ENCODE peak calls at places on chromosomes 7 and 10, in four cellular contexts. J is K562, R is HL-60, U is GM12878. K is an unnamed sample.

GRCh38 chr7:3034591-3035150 is 9.0 kb downstream of the CARD11 start:
- DNase-seq in U (no peak), J (no peak), R (no peak), K (no peak)

GRCh38 chr10:72812798-72813430 is 80.6 kb upstream of the OIT3 start:
- DNase-seq in J (no peak), U (no peak), R (no peak), K (no peak)

GRCh38 chr7:129159539-129159938 is 15.0 kb downstream of the TSPAN33 start:
- DNase-seq in R (no peak), U (no peak), J (peak), K (no peak)

GRCh38 chr10:73060738-73061635 is 35.7 kb downstream of the P4HA1 start:
- DNase-seq in U (no peak), R (peak), J (peak), K (no peak)

GRCh38 chr10:117663750-117664149 is 121.2 kb downstream of the EMX2 start:
- DNase-seq in R (no peak), J (no peak), U (peak), K (peak)

GRCh38 chr7:115911466-115911865 is 119.1 kb downstream of the TFEC start:
- DNase-seq in J (no peak), U (no peak), R (no peak), K (no peak)

GRCh38 chr7:138625084-138625848 is 75.9 kb downstream of the SVOPL start:
- DNase-seq in J (no peak), R (peak), U (no peak), K (no peak)

GRCh38 chr10:30430544-30431298 is 3.3 kb upstream of the MAP3K8 start:
- DNase-seq in R (peak), U (no peak), J (no peak), K (no peak)

GRCh38 chr7:40455485-40455884 is 320.7 kb downstream of the SUGCT start:
- DNase-seq in R (peak), J (no peak), U (no peak), K (no peak)

GRCh38 chr10:124299726-124300125 is 119.0 kb downstream of the OAT start:
- DNase-seq in R (no peak), J (no peak), U (no peak), K (no peak)

GRCh38 chr7:157834501-157835143 is 497.8 kb downstream of the DNAJB6 start:
- DNase-seq in J (no peak), U (no peak), R (no peak), K (no peak)

GRCh38 chr7:2169923-2170575 is 62.7 kb downstream of the MAD1L1 start:
- DNase-seq in R (no peak), J (no peak), U (no peak), K (no peak)

GRCh38 chr7:93921607-93922446 is at the start of gene GNG11:
- DNase-seq in R (peak), J (no peak), U (no peak), K (peak)

GRCh38 chr10:75284097-75284485 is 48.3 kb upstream of the COMTD1 start:
- DNase-seq in J (no peak), R (no peak), U (no peak), K (no peak)

GRCh38 chr10:130924138-130924819 is 387.2 kb downstream of the TCERG1L start:
- DNase-seq in J (peak), U (no peak), R (no peak), K (no peak)

GRCh38 chr10:5125315-5126044 is 31.3 kb downstream of the AKR1C3 start:
- DNase-seq in U (no peak), R (no peak), J (no peak), K (no peak)

GRCh38 chr10:97690138-97690537 is 3.1 kb upstream of the AVPI1 start:
- DNase-seq in U (no peak), R (no peak), J (no peak), K (no peak)

GRCh38 chr10:89213191-89213808 is 6.2 kb upstream of the CH25H start:
- DNase-seq in U (no peak), J (peak), R (no peak), K (no peak)

GRCh38 chr7:149865437-149865836 is 8.3 kb upstream of the ATP6V0E2 start:
- DNase-seq in J (no peak), U (no peak), R (peak), K (no peak)

GRCh38 chr7:65981965-65982792 is at the start of gene GUSB:
- DNase-seq in J (peak), U (peak), R (peak), K (peak)

DNA sequence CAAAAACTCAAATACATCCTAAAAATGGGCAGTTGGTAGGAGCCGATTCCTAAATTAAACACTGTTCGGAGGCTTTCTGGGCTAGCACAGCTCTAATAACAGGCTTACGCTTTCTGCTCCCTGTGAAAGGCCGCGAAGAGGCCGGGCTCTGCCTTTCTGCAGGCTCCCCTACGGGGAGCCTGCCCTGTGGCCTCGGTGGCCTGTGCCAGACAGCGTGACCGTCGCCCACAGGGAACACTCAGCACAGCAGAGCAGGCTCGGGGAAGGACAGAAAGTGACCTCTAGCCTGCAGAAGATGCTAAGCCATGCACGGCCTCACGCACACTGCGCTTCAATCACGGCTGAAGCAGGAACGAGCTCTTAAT is 64.2 kb downstream of the DIP2C start:
- DNase-seq in J (no peak), U (no peak), R (no peak), K (no peak)
- TF ChIP-seq SPI1 in J (no peak), U (no peak), R (no peak), K (no peak)

GRCh38 chr10:340646-341045 is 205.4 kb downstream of the ZMYND11 start:
- DNase-seq in J (no peak), R (no peak), U (no peak), K (no peak)

GRCh38 chr10:339038-339391 is 203.8 kb downstream of the ZMYND11 start:
- DNase-seq in U (no peak), R (no peak), J (no peak), K (no peak)

GRCh38 chr10:338176-339037 is 203.2 kb downstream of the ZMYND11 start:
- DNase-seq in R (no peak), U (no peak), J (no peak), K (no peak)

GRCh38 chr10:335151-335800 is 200.0 kb downstream of the ZMYND11 start:
- DNase-seq in U (no peak), J (no peak), R (no peak), K (no peak)

DNA sequence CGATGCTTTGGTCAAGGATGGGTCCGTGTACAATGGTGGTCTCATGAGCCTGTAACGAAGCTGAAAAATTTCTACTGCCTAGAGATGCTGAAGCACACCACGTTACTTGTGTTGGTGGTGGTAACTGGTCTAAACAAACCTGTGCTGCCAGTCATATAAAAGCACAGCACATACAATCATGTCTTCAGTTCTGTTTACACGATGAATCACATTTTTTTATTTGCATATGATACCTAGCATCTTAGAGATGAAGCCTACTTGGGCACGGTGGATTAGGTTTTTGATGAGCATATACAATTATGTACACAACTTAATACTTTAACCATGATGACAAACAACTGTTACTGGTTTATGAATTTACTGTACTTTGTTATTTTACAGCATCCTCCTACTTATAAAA is 201.0 kb downstream of the ZMYND11 start:
- DNase-seq in U (no peak), R (no peak), J (no peak), K (no peak)
- TF ChIP-seq SPI1 in U (no peak), R (no peak), J (no peak), K (no peak)

GRCh38 chr10:7287377-7287776 is 123.5 kb downstream of the SFMBT2 start:
- DNase-seq in R (peak), J (no peak), U (no peak), K (no peak)
- TF ChIP-seq SPI1 in R (no peak), J (no peak), U (peak), K (no peak)

DNA sequence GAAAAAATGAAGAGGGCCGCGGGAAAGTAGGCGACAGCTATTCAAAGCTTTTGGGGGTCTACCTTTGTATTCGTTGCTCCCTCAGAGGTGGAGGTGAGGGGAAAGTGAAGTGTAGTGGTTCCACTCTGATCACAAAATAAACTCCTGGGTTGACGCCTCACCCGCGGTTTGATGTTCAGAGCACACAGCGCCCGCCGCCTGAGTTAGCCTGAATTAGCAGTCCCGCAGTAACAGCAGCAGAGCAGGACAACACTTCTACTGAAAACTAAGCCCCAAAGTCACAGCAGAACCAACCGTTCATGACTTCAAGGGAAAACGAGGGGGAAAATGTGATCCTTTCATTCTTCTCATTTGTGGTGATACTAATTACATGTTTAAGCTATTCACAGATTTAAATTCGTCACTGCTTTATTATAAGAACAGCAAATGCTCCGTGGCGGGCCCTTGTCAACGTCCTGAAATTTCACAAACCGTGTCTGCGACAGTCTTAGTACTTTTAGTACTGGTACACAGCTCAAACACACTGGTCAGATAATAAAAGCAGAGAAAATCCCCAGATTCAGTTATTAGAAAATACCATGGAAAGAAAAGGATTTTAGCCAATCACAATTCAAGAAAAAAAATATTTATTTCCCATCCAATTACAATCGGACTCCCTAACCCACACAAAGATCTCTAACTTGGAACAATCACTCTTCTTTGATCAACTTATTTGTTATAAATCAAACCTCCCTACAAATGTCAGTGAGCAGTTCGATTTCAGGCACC is 575 bp upstream of the JMJD1C start:
- DNase-seq in U (no peak), R (peak), J (peak), K (peak)
- TF ChIP-seq SPI1 in U (no peak), R (no peak), J (no peak), K (no peak)

GRCh38 chr7:100974021-100974420 is 4.7 kb downstream of the MUC12 start:
- DNase-seq in J (no peak), R (no peak), U (no peak), K (no peak)

GRCh38 chr7:100978300-100978699 is 8.9 kb downstream of the MUC12 start:
- DNase-seq in J (no peak), U (no peak), R (no peak), K (no peak)

GRCh38 chr7:100971111-100972001 is 2.0 kb downstream of the MUC12 start:
- DNase-seq in U (no peak), R (no peak), J (no peak), K (no peak)

GRCh38 chr7:100972002-100972347 is 2.6 kb downstream of the MUC12 start:
- DNase-seq in J (no peak), R (no peak), U (no peak), K (no peak)

DNA sequence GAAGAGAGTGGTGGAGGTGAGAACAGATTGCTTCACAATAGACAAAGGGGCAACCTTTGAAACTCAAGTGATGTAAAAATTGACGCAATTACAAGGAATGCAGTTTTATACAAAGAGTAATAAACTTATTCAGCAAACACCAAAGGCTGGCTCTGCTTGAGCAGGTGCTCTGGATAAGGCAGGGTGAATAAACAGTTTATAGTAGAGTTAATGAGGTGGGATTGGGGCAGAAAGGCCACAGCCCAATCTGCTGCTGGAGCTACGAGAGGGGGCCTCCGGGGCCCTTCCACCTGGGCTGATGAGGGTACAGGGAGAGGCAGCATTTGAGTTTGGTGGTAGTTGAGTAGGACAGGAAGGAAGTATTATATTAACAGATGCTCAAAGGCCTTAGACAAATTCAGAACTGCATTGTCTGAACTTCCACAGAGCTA is 6.0 kb downstream of the MUC12 start:
- DNase-seq in R (no peak), U (no peak), J (no peak), K (no peak)
- TF ChIP-seq SPI1 in R (no peak), U (no peak), J (no peak), K (no peak)

GRCh38 chr7:64633401-64633800 is 32.5 kb upstream of the ZNF107 start:
- DNase-seq in U (no peak), R (no peak), J (no peak), K (no peak)

GRCh38 chr7:64632029-64632428 is 33.9 kb upstream of the ZNF107 start:
- DNase-seq in J (no peak), R (no peak), U (no peak), K (no peak)

GRCh38 chr7:64628192-64628591 is 37.7 kb upstream of the ZNF107 start:
- DNase-seq in U (no peak), R (peak), J (no peak), K (no peak)

GRCh38 chr7:64628721-64629120 is 37.2 kb upstream of the ZNF107 start:
- DNase-seq in R (no peak), J (no peak), U (no peak), K (no peak)

DNA sequence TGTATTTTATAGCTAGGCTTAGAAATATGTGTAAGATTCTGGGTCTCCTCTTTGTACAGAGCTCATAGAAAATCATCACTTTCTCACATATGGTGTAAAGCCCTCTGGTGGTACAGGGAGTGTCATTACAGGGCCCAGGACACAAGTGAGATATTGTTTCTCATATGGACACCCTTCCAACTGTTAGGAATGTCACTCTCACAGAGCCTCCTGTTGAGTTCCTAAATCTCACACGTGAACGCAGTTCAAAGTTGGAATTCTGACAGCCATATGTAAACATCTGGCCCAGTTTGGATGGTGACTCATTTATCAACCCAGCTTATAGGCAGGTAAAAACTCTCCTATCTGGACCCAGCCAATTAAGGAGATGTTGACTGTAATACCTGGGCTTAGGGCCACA is 35.4 kb upstream of the ZNF107 start:
- DNase-seq in U (no peak), J (peak), R (no peak), K (no peak)
- TF ChIP-seq SPI1 in U (no peak), J (no peak), R (no peak), K (no peak)

GRCh38 chr10:33193867-33194521 is 140.5 kb downstream of the NRP1 start:
- DNase-seq in R (no peak), J (no peak), U (no peak), K (no peak)

GRCh38 chr10:33190406-33190805 is 144.1 kb downstream of the NRP1 start:
- DNase-seq in R (no peak), J (no peak), U (no peak), K (no peak)

GRCh38 chr10:33195608-33196376 is 138.7 kb downstream of the NRP1 start:
- DNase-seq in R (no peak), J (no peak), U (no peak), K (no peak)

GRCh38 chr10:33196377-33196706 is 138.1 kb downstream of the NRP1 start:
- DNase-seq in J (no peak), U (no peak), R (no peak), K (no peak)

DNA sequence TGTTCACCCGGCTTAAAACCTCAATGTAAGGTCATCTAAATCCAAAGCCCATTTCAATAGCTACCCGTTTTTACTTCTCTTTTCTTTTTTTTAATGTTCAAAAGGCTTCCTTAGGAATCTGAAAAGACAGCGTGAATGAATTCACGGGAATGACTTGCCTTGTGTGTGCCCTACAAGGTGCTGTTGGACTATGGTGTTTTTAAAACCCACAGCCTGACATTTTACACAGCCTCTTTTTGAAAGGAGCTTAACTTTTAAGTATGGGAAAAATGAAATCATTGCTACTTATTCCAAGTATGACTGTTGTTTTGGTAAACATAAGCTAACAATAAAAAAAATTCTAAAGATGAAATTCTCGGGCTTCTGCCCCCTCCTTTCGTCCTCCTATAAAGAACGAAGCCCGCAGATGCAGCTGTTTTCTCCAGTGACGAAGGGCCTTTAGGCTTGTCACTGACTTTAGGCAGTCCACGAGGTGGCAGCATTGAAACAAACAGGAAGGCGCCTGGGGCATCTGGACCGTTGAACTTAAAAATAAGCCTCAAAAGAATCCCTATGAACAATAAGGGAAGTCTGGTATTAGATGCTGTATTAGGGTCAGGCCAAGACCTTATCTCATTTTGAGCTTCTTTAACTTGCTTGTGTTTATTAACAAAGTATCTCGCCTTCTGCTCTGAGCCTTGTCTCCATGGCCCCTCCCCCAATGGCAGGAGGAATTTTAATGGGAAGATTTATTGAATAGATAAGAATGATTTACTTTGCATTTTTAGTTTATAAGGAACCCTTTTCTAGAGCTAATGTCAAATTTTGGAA is 141.2 kb downstream of the NRP1 start:
- DNase-seq in U (no peak), R (peak), J (peak), K (peak)
- TF ChIP-seq SPI1 in U (no peak), R (peak), J (peak), K (no peak)

GRCh38 chr10:33546031-33546430 is 211.6 kb upstream of the NRP1 start:
- DNase-seq in J (no peak), U (no peak), R (no peak), K (no peak)
- TF ChIP-seq SPI1 in J (no peak), U (no peak), R (no peak), K (no peak)

DNA sequence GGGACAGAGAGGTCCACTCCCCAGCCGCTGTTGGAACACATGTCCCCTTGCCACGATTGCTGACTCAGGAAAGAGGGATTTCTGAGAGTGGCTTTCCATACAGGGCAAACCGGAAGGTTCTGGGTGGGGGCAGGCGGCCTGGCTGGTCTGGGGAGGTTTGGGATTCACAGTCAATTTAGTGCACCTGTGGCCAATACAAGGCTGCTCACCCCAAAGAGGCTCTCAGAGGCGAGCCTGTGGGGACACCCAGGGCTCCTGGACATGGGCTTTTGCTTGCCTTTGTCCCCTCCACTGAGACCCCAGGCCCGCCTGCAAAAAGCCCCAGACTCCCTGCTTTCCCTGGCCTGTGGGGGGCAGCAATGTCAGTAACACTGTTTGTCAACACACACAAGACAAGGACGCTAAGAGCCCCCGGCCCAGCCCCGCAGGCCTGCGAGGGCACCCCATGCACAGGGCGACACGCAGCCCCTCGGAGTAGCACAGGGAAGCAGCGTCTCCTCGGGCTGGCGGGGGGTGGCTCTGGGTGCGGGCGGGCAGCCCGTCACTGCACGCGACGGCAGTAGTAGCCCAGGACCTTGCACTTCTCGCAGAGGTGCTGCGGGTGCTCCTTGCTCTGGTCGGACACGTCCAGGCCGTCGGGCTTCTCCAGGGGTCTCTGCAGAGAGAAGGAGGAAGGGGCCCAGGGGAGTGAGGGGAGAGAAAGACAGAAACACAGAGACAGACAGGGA is 38.7 kb downstream of the PPIF start:
- DNase-seq in R (no peak), J (no peak), U (no peak), K (no peak)
- TF ChIP-seq SPI1 in R (no peak), J (no peak), U (no peak), K (no peak)